ENCODE peak calls at places on chromosome 4, in four cellular contexts. U is mesendoderm, Y is HS-5, D is epithelial cell of esophagus. I is an unnamed sample.
A peak's percentile ranks its signal among the peaks of the same experiment; 100 is the strongest.

GRCh38 chr4:10006604-10007435 is 14.5 kb downstream of the SLC2A9 start:
- DNase-seq in U (peak; percentile 64), Y (no peak), D (peak; percentile 99), I (peak; percentile 59)

GRCh38 chr4:2799444-2799911 is 6.6 kb downstream of the SH3BP2 start:
- DNase-seq in U (no peak), Y (no peak), D (no peak), I (no peak)

GRCh38 chr4:140251566-140251965 is 97.6 kb upstream of the MAML3 start:
- DNase-seq in U (peak; percentile 51), Y (no peak), D (peak; percentile 86), I (no peak)

GRCh38 chr4:66855956-66856355 is 689.3 kb downstream of the CENPC start:
- DNase-seq in U (no peak), Y (peak; percentile 47), D (peak; percentile 46), I (no peak)

GRCh38 chr4:1554246-1554875 is 129.8 kb downstream of the FAM53A start:
- DNase-seq in U (no peak), Y (no peak), D (no peak), I (no peak)

GRCh38 chr4:81783565-81783964 is 311.9 kb upstream of the RASGEF1B start:
- DNase-seq in U (no peak), Y (no peak), D (no peak), I (no peak)

GRCh38 chr4:4995866-4996265 is 23.4 kb downstream of the CYTL1 start:
- DNase-seq in U (no peak), Y (no peak), D (no peak), I (no peak)

GRCh38 chr4:161178310-161178709 is 985.5 kb downstream of the FSTL5 start:
- DNase-seq in U (peak; percentile 33), Y (no peak), D (no peak), I (no peak)